ENCODE peak calls at places on chromosomes 2 and 18, in five cellular contexts. G, D, L, O and M are unnamed samples.

GRCh38 chr2:26846334-26846863 is 1.5 kb upstream of the DPYSL5 start:
- DNase-seq in G (peak), D (peak), L (peak), O (peak), M (no peak)

GRCh38 chr2:236872971-236873370 is 212.7 kb upstream of the COPS8 start:
- DNase-seq in G (no peak), D (no peak), L (no peak), O (no peak), M (no peak)

GRCh38 chr2:11421863-11422490 is 44.0 kb downstream of the E2F6 start:
- DNase-seq in G (no peak), D (no peak), L (no peak), O (no peak), M (no peak)

GRCh38 chr18:4264347-4264791 is 190.7 kb downstream of the DLGAP1 start:
- DNase-seq in G (peak), D (no peak), L (no peak), O (no peak), M (no peak)

GRCh38 chr2:168658706-168659105 is 143.7 kb upstream of the NOSTRIN start:
- DNase-seq in G (no peak), D (no peak), L (no peak), O (no peak), M (no peak)

GRCh38 chr2:216112926-216113325 is 3.8 kb downstream of the XRCC5 start:
- DNase-seq in G (no peak), D (no peak), L (no peak), O (no peak), M (no peak)

GRCh38 chr18:79379931-79380815 is 15.6 kb upstream of the NFATC1 start:
- DNase-seq in G (peak), D (peak), L (no peak), O (no peak), M (no peak)

GRCh38 chr2:219082332-219082958 is 21.7 kb upstream of the IHH start:
- DNase-seq in G (peak), D (no peak), L (no peak), O (peak), M (no peak)

GRCh38 chr18:34258176-34258575 is 33.5 kb upstream of the NOL4 start:
- DNase-seq in G (no peak), D (no peak), L (no peak), O (no peak), M (no peak)

GRCh38 chr18:24031318-24031717 is 16.8 kb downstream of the TTC39C start:
- DNase-seq in G (no peak), D (no peak), L (no peak), O (no peak), M (no peak)

GRCh38 chr18:67308819-67309218 is 207.7 kb downstream of the DSEL start:
- DNase-seq in G (no peak), D (no peak), L (no peak), O (no peak), M (no peak)

GRCh38 chr18:67302043-67302442 is 214.5 kb downstream of the DSEL start:
- DNase-seq in G (no peak), D (no peak), L (no peak), O (no peak), M (no peak)

GRCh38 chr18:67300498-67300897 is 216.0 kb downstream of the DSEL start:
- DNase-seq in G (no peak), D (no peak), L (no peak), O (no peak), M (no peak)

GRCh38 chr18:67301592-67301991 is 214.9 kb downstream of the DSEL start:
- DNase-seq in G (no peak), D (no peak), L (no peak), O (no peak), M (no peak)

DNA sequence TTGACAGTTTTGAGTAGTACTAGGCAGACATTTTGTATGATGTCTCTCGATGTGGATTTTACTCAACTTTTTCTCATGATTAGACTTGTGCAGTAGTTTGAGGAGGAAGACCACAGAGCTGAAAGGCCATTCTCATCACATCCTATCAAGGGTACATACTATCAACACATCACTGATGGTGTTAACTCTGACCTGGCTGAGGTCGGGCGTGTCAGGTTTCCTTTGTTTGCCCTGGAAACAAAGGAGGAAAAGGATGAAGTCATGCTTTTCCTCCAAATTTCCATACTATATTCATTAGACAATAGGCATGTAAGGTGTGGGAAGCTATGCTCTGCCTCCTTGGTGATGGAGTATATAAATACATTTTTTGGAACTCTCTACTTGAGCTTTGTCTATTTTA is 211.1 kb downstream of the DSEL start:
- DNase-seq in G (no peak), D (no peak), L (no peak), O (no peak), M (no peak)
- TF ChIP-seq CTCF in G (no peak), D (no peak), L (no peak), O (no peak), M (no peak)

DNA sequence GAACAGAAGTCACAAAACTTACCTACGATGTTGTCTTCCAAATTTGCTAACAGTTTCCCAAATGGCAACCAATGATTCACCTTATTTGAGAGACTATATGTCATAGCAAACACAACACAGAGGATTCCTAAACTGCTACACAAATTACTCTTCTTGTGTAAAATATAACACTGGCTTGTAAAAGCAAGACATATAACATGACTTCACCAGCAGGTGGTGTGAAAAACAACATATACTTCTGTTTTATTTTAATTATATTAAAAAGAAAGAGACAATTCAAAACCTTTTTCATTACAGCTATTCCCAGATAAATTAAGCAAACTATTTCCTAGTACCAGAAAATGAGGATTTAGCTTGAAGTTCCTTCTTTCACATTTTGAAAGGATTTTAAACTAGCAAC is 62.2 kb downstream of the SCN3A start:
- DNase-seq in G (no peak), D (no peak), L (no peak), O (no peak), M (no peak)
- TF ChIP-seq CTCF in G (no peak), D (no peak), L (no peak), O (peak), M (no peak)

GRCh38 chr2:127277028-127277427 is 16.9 kb downstream of the ERCC3 start:
- DNase-seq in G (no peak), D (no peak), L (no peak), O (no peak), M (no peak)

GRCh38 chr2:127283275-127283674 is 10.7 kb downstream of the ERCC3 start:
- DNase-seq in G (no peak), D (no peak), L (no peak), O (no peak), M (no peak)

GRCh38 chr2:127279781-127280180 is 14.2 kb downstream of the ERCC3 start:
- DNase-seq in G (no peak), D (no peak), L (no peak), O (no peak), M (no peak)

GRCh38 chr2:127278959-127279358 is 15.0 kb downstream of the ERCC3 start:
- DNase-seq in G (no peak), D (no peak), L (no peak), O (no peak), M (no peak)

GRCh38 chr2:127280693-127281092 is 13.3 kb downstream of the ERCC3 start:
- DNase-seq in G (no peak), D (no peak), L (no peak), O (no peak), M (no peak)
- TF ChIP-seq CTCF in G (no peak), D (no peak), L (no peak), O (no peak), M (no peak)

GRCh38 chr2:234528410-234529150 is 31.7 kb upstream of the ARL4C start:
- DNase-seq in G (no peak), D (no peak), L (no peak), O (no peak), M (no peak)
- TF ChIP-seq CTCF in G (no peak), D (no peak), L (no peak), O (no peak), M (no peak)